ENCODE peak calls at places on chromosomes 4 and X, in nine cellular contexts. Y is astrocyte, Q is HCT116, F is mammary epithelial cell, N is H1, K is PC-9, D is endothelial cell of umbilical vein, R is fibroblast of lung, X is GM12878. T is an unnamed sample. For H3K4me1, the result is how much of the 10 kb centered on the place peaks cover.

GRCh38 chr4:84451546-84451945 is 47.5 kb downstream of the NKX6-1 start:
- DNase-seq in R (peak), K (no peak), D (peak), Y (peak), N (no peak), Q (no peak), X (no peak), F (no peak), T (peak)

GRCh38 chr4:165476214-165477098 is 97.6 kb downstream of the CPE start:
- DNase-seq in Y (peak), R (no peak), K (peak), F (peak), N (no peak), D (peak), X (no peak), Q (peak), T (no peak)

GRCh38 chr4:73917081-73917501 is 47.9 kb downstream of the CXCL1 start:
- DNase-seq in X (no peak), Y (peak), D (peak), F (peak), K (no peak), R (peak), Q (no peak), N (no peak), T (peak)

GRCh38 chr4:94870151-94870550 is 112.4 kb downstream of the BMPR1B start:
- DNase-seq in N (no peak), X (no peak), D (no peak), Y (peak), Q (no peak), F (no peak), R (no peak), K (no peak), T (no peak)

GRCh38 chrX:136168929-136169735 is 21.8 kb downstream of the FHL1 start:
- DNase-seq in F (peak), N (peak), Y (peak), Q (no peak), X (no peak), K (peak), D (peak), R (peak), T (peak)

GRCh38 chr4:57763070-57763469 is 652.9 kb upstream of the IGFBP7 start:
- DNase-seq in X (no peak), Q (no peak), D (no peak), K (no peak), R (no peak), F (no peak), N (no peak), Y (no peak), T (no peak)

GRCh38 chr4:155866177-155866576 is at the start of gene ASIC5:
- DNase-seq in K (no peak), R (no peak), Q (no peak), F (no peak), N (no peak), X (no peak), Y (no peak), D (no peak), T (no peak)

GRCh38 chr4:71346710-71347109 is 7.9 kb downstream of the SLC4A4 start:
- DNase-seq in K (no peak), R (peak), F (no peak), N (no peak), X (no peak), Q (no peak), Y (no peak), D (no peak), T (no peak)

GRCh38 chr4:163732473-163732872 is 238.0 kb downstream of the TMA16 start:
- DNase-seq in F (no peak), R (no peak), Y (no peak), Q (no peak), D (no peak), X (no peak), K (no peak), N (no peak), T (no peak)

GRCh38 chr4:101853691-101854090 is 63.2 kb downstream of the BANK1 start:
- DNase-seq in Y (peak), X (no peak), K (no peak), D (no peak), F (no peak), N (no peak), Q (no peak), R (no peak), T (no peak)

GRCh38 chr4:189941005-189941450 is 356 bp downstream of the FRG1 start:
- DNase-seq in Y (no peak), R (no peak), F (no peak), Q (no peak), D (no peak), K (no peak), X (no peak), N (no peak), T (no peak)

GRCh38 chrX:70262952-70263567 is 3.1 kb upstream of the P2RY4 start:
- DNase-seq in N (peak), R (peak), F (peak), K (peak), X (no peak), Y (peak), Q (no peak), D (peak), T (peak)

GRCh38 chr4:126489826-126490463 is 1142.8 kb upstream of the INTU start:
- DNase-seq in N (no peak), Y (no peak), K (no peak), X (no peak), F (no peak), R (no peak), D (no peak), Q (no peak), T (no peak)

GRCh38 chr4:60724623-60725022 is 475.5 kb upstream of the ADGRL3 start:
- DNase-seq in Y (peak), Q (no peak), K (peak), N (no peak), F (peak), D (no peak), R (peak), X (no peak), T (no peak)

GRCh38 chrX:109199726-109200125 is 282.2 kb downstream of the GUCY2F start:
- DNase-seq in N (no peak), R (peak), F (peak), X (no peak), Q (no peak), Y (peak), K (no peak), D (no peak), T (no peak)

GRCh38 chrX:29687687-29688086 is 527.7 kb upstream of the MAGEB2 start:
- DNase-seq in F (peak), X (no peak), Y (peak), K (no peak), D (peak), Q (no peak), R (peak), N (no peak), T (peak)

GRCh38 chr4:47836655-47837581 is 949 bp downstream of the CORIN start:
- DNase-seq in N (peak), Q (no peak), R (peak), Y (peak), K (peak), X (no peak), D (peak), F (peak), T (peak)

GRCh38 chr4:47840291-47840690 is 2.4 kb upstream of the CORIN start:
- DNase-seq in Y (no peak), K (no peak), R (no peak), Q (no peak), N (no peak), D (no peak), X (no peak), F (no peak), T (no peak)

GRCh38 chr4:47838445-47838844 is 578 bp upstream of the CORIN start:
- DNase-seq in Y (no peak), F (no peak), N (no peak), D (no peak), K (no peak), R (no peak), X (no peak), Q (no peak), T (no peak)

GRCh38 chr4:47837582-47838294 is at the start of gene CORIN:
- DNase-seq in F (no peak), N (no peak), Y (no peak), R (no peak), X (no peak), K (no peak), D (no peak), Q (no peak), T (no peak)

DNA sequence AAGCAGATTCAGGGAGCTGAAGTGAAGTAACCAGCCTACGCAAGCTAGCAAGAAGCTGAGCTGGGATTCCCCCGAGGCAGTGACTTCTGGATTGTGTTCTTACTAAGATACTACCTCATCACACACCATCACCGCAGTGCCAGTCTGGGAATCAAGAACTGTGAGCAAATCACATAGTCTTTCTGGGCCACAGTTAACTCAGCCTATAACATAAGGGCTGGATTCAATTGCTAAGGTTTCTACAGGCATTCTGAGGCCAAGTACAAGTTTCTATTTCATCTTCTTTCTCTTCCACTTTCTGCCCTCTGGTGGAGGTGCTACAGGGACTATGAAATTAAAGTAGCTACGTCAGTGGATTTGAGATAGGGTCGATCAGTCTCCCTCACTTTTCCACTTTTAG is 1.4 kb upstream of the CORIN start:
- DNase-seq in X (peak), Y (no peak), K (no peak), Q (no peak), D (no peak), F (peak), N (no peak), R (peak), T (peak)
- TF ChIP-seq CTCF in X (peak), Y (peak), K (no peak), Q (no peak), D (peak), F (no peak), N (peak), R (peak), T (peak)

GRCh38 chrX:137427813-137428212 is 138.1 kb upstream of the ZIC3 start:
- DNase-seq in F (no peak), N (no peak), Q (no peak), K (no peak), R (peak), X (no peak), Y (no peak), D (no peak), T (peak)
- TF ChIP-seq EZH2 in F (peak), N (no peak), Q (no peak), K (no peak), R (no peak), X (no peak), Y (no peak), D (no peak), T (no peak)

GRCh38 chr4:4860803-4861591 is 1.5 kb downstream of the MSX1 start:
- DNase-seq in N (peak), D (peak), F (no peak), R (no peak), Y (no peak), K (no peak), Q (no peak), X (no peak), T (no peak)

GRCh38 chr4:4859799-4860380 is 425 bp downstream of the MSX1 start:
- DNase-seq in Q (no peak), N (no peak), F (no peak), R (no peak), X (no peak), D (peak), Y (no peak), K (no peak), T (no peak)

GRCh38 chr4:4862665-4863482 is 3.4 kb downstream of the MSX1 start:
- DNase-seq in D (no peak), R (no peak), Q (no peak), X (no peak), N (peak), K (no peak), Y (no peak), F (no peak), T (no peak)

GRCh38 chr4:4860381-4860802 is 927 bp downstream of the MSX1 start:
- DNase-seq in N (peak), X (no peak), Q (no peak), F (no peak), Y (no peak), D (peak), K (no peak), R (no peak), T (peak)

DNA sequence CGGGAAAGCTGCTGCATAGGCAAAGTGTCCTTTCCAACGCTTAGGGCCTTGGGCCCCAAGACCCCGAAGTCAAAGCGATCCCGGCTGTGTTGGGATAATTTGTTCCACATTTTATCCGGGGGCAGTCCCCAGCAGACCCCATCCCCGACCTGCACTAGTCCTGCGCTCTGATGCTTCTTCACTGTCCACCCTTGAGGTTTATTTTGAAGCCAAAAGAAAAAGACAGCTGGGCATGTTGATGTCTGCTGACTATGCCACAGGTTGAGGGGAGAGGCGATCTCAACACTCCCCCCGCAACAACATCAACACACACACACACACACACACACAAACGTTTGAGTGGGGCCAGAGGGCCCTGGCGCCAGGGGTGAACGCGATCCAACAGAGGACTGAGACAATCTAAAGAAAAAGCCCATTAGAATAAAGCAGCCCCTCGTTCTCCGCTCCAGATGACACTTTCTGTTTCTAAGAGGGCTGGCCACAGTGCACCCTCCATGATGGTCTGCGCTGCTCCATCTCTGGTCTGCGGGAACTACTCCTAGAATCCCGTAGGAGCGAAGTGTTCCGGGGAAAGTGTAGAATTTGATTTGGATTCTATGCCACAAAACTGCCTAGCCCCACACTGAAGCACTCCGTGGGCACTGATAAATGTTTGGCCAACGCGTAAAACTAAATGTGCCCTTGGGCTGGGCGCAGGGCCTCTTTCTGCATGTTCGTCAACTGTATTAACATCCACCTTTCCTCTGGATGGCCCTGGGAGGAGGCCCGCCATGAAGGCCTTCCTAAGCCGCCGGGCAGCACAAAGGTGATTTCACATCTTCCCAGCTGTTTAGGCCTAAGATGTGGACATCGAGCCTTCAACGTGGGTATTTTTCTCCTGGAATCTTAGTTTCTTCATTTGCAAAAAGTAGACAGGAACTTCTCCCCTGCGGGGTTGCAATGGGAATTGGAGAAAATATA is 2.4 kb downstream of the MSX1 start:
- DNase-seq in N (no peak), X (no peak), R (no peak), K (no peak), Q (no peak), F (no peak), Y (no peak), D (no peak), T (no peak)
- H3K4me1 ChIP-seq in N (under half), X (under half), R (under half), K (under half), Q (under half), F (under half), Y (under half), D (under half), T (under half)

DNA sequence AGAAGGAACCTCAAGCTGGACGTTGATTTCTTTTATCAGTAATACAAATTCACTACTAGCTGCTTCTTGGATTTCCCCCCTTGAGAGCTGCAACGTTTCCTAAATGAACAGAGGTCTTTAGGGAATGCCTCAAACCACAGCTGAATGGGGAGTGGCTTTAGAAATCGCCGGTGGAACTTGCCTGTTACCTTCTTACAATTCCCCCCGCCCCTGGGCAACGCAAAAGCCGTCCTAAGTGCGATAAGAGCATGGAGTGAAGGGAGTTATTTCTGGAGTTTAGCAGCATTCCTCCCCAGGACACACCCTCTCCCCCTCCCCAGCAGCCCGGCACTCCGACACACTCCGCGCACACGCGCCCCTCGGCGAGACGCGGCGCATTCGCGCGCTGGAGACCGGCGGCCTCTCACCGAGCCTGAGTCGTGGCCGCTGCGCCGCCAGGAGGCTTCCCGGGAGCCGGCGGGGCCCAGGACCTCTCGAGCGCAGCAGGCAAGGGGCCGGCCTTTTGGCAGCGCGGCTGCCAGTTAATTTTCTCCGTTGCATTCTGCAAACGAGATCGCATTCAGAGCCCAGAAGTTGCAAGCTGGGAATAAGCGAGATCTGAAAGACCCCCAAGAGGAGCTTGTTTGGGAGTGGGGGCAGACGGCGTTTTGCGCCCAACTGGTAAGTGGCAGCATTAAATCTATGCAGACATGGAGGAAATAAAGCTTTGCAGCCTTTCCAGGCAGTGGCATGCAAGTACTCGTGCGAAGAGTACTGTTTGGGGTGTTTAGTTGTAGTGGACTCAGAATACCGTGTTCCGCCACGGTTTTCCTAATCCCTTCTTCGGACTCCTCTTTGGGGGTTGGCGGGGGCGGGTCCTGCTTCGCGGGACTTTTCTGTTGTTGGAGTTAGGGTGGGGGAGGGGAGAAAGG is 134.6 kb downstream of the PALLD start:
- DNase-seq in D (peak), X (no peak), Q (no peak), F (peak), N (peak), Y (peak), K (peak), R (peak), T (peak)
- TF ChIP-seq CTCF in D (peak), X (no peak), Q (peak), F (peak), N (peak), Y (peak), K (no peak), R (peak), T (peak)

GRCh38 chr4:4856071-4857000 is 3.1 kb upstream of the MSX1 start:
- DNase-seq in R (no peak), D (peak), Q (no peak), K (no peak), F (no peak), N (peak), Y (no peak), X (no peak), T (no peak)
- TF ChIP-seq EZH2 in R (peak), D (peak), Q (no peak), K (no peak), F (peak), N (peak), Y (peak), X (peak), T (peak)